ENCODE peak calls at places on chromosomes 11 and 22, in seven cellular contexts. C, D, W, L, U, X and Z are unnamed samples.

GRCh38 chr22:27896251-27896650 is 22.8 kb downstream of the PITPNB start:
- DNase-seq in D (no peak), X (no peak), U (no peak), C (no peak), W (no peak), L (no peak), Z (no peak)

GRCh38 chr11:10752061-10752460 is 1.0 kb downstream of the CTR9 start:
- DNase-seq in X (no peak), W (no peak), L (no peak), U (peak), D (no peak), C (peak), Z (no peak)

GRCh38 chr11:135006800-135007199 is 594.8 kb upstream of the B3GAT1 start:
- DNase-seq in X (no peak), U (no peak), D (no peak), L (no peak), C (no peak), W (no peak), Z (no peak)

GRCh38 chr11:95993438-95994339 is 69.8 kb upstream of the MTMR2 start:
- DNase-seq in W (no peak), U (no peak), X (no peak), L (no peak), D (no peak), C (no peak), Z (no peak)

GRCh38 chr11:62919898-62920640 is 1.1 kb downstream of the CHRM1 start:
- DNase-seq in U (no peak), C (no peak), X (no peak), W (peak), D (no peak), L (no peak), Z (no peak)

GRCh38 chr11:66315921-66316811 is 678 bp downstream of the CD248 start:
- DNase-seq in L (no peak), C (no peak), U (no peak), D (no peak), X (no peak), W (peak), Z (no peak)

GRCh38 chr11:2200957-2201519 is 29.4 kb upstream of the TH start:
- DNase-seq in D (no peak), L (no peak), W (no peak), X (no peak), C (no peak), U (no peak), Z (no peak)

GRCh38 chr11:127859941-127860354 is 727.4 kb downstream of the ETS1 start:
- DNase-seq in C (no peak), W (no peak), U (no peak), X (no peak), L (no peak), D (no peak), Z (no peak)

GRCh38 chr11:28539239-28540025 is 431.2 kb downstream of the METTL15 start:
- DNase-seq in L (no peak), D (no peak), W (no peak), U (no peak), X (no peak), C (peak), Z (no peak)

GRCh38 chr11:25566298-25567200 is 765.4 kb upstream of the ANO3 start:
- DNase-seq in D (no peak), X (no peak), U (no peak), C (peak), L (no peak), W (peak), Z (peak)

GRCh38 chr11:47003180-47003877 is 66.8 kb downstream of the CSTPP1 start:
- DNase-seq in C (peak), W (no peak), L (no peak), U (peak), D (no peak), X (no peak), Z (peak)

GRCh38 chr11:107908211-107908610 is 20.0 kb upstream of the RAB39A start:
- DNase-seq in L (no peak), D (no peak), U (no peak), C (no peak), X (no peak), W (peak), Z (no peak)

GRCh38 chr22:48539261-48539660 is 1288.4 kb downstream of the BRD1 start:
- DNase-seq in W (no peak), D (no peak), C (no peak), U (no peak), L (no peak), X (no peak), Z (no peak)

GRCh38 chr11:7967826-7968225 is 2.6 kb upstream of the NLRP10 start:
- DNase-seq in X (no peak), C (no peak), D (no peak), L (no peak), W (no peak), U (no peak), Z (no peak)

GRCh38 chr11:120195601-120196289 is 15.1 kb upstream of the OAF start:
- DNase-seq in U (no peak), C (no peak), W (peak), D (no peak), L (no peak), X (no peak), Z (no peak)

GRCh38 chr11:69280451-69280850 is 13.5 kb upstream of the MYEOV start:
- DNase-seq in X (no peak), W (no peak), C (peak), L (peak), D (no peak), U (no peak), Z (no peak)

GRCh38 chr11:102912482-102912830 is 37.7 kb upstream of the MMP12 start:
- DNase-seq in L (no peak), D (no peak), U (no peak), X (no peak), C (peak), W (no peak), Z (no peak)

GRCh38 chr22:49914256-49914655 is 4.0 kb downstream of the ALG12 start:
- DNase-seq in D (no peak), L (no peak), W (no peak), X (no peak), C (no peak), U (no peak), Z (no peak)

GRCh38 chr11:97269527-97269926 is 879.7 kb downstream of the JRKL start:
- DNase-seq in X (no peak), W (no peak), C (peak), L (no peak), U (no peak), D (no peak), Z (no peak)

GRCh38 chr11:120091701-120092100 is 46.2 kb downstream of the TRIM29 start:
- DNase-seq in L (no peak), U (no peak), C (no peak), D (no peak), W (peak), X (no peak), Z (no peak)

GRCh38 chr11:90220391-90220790 is 2.5 kb downstream of the CHORDC1 start:
- DNase-seq in X (no peak), U (no peak), C (peak), D (no peak), W (no peak), L (no peak), Z (no peak)

GRCh38 chr22:29683536-29683935 is 36.3 kb upstream of the CABP7 start:
- DNase-seq in W (no peak), X (no peak), C (no peak), L (no peak), U (no peak), D (no peak), Z (no peak)